ENCODE peak calls at places on chromosomes 13 and 19, in seven cellular contexts. S is IMR-90, P is neuronal stem cell, M is mesendoderm, O is H1, C is mesenchymal stem cell, F is trophoblast cell. T is an unnamed sample.
A peak's percentile ranks its signal among the peaks of the same experiment; 100 is the strongest.

GRCh38 chr19:12139309-12139708 is 841 bp downstream of the ZNF20 start:
- DNase-seq in S (peak; percentile 8), P (no peak), M (no peak), O (no peak), C (peak; percentile 32), F (no peak), T (no peak)

GRCh38 chr13:59299584-59299983 is 864.1 kb downstream of the DIAPH3 start:
- DNase-seq in S (no peak), P (no peak), M (no peak), O (no peak), C (no peak), F (no peak), T (no peak)

GRCh38 chr19:30784850-30785459 is 412.8 kb downstream of the ZNF536 start:
- DNase-seq in S (peak; percentile 26), P (peak; percentile 24), M (peak; percentile 84), O (peak; percentile 89), C (peak; percentile 22), F (peak; percentile 49), T (peak; percentile 79)

GRCh38 chr13:113613789-113614379 is 29.3 kb downstream of the TFDP1 start:
- DNase-seq in S (no peak), P (no peak), M (no peak), O (no peak), C (no peak), F (no peak), T (no peak)

GRCh38 chr19:32614916-32615315 is 33.9 kb downstream of the PDCD5 start:
- DNase-seq in S (no peak), P (no peak), M (no peak), O (no peak), C (no peak), F (no peak), T (no peak)

GRCh38 chr13:62137629-62138405 is 722.2 kb upstream of the PCDH20 start:
- DNase-seq in S (no peak), P (no peak), M (no peak), O (no peak), C (no peak), F (no peak), T (no peak)

GRCh38 chr13:112531263-112531794 is 56.6 kb downstream of the TUBGCP3 start:
- DNase-seq in S (no peak), P (no peak), M (no peak), O (no peak), C (no peak), F (no peak), T (no peak)

GRCh38 chr13:107057028-107057427 is 489.1 kb upstream of the ARGLU1 start:
- DNase-seq in S (no peak), P (no peak), M (no peak), O (no peak), C (no peak), F (no peak), T (no peak)

GRCh38 chr13:99218126-99218525 is 17.5 kb downstream of the UBAC2 start:
- DNase-seq in S (no peak), P (no peak), M (no peak), O (no peak), C (no peak), F (no peak), T (no peak)

GRCh38 chr19:38634757-38635482 is 12.5 kb upstream of the ACTN4 start:
- DNase-seq in S (peak; percentile 54), P (peak; percentile 69), M (peak; percentile 74), O (peak; percentile 95), C (peak; percentile 71), F (peak; percentile 87), T (peak; percentile 81)

GRCh38 chr13:43229506-43229905 is 206.1 kb downstream of the DNAJC15 start:
- DNase-seq in S (peak; percentile 87), P (no peak), M (no peak), O (no peak), C (peak; percentile 85), F (no peak), T (no peak)

GRCh38 chr13:81381560-81381959 is 1040.6 kb upstream of the SPRY2 start:
- DNase-seq in S (no peak), P (no peak), M (no peak), O (no peak), C (no peak), F (no peak), T (no peak)

GRCh38 chr19:44712864-44713515 is 14.0 kb downstream of the CEACAM16 start:
- DNase-seq in S (no peak), P (no peak), M (peak; percentile 67), O (no peak), C (peak; percentile 26), F (no peak), T (no peak)

GRCh38 chr19:926595-927043 is 784 bp downstream of the ARID3A start:
- DNase-seq in S (no peak), P (no peak), M (peak; percentile 69), O (no peak), C (peak; percentile 32), F (peak; percentile 89), T (no peak)

GRCh38 chr19:7506385-7507328 is 9.2 kb upstream of the ZNF358 start:
- DNase-seq in S (peak; percentile 48), P (peak; percentile 77), M (peak; percentile 97), O (peak; percentile 98), C (peak; percentile 92), F (peak; percentile 78), T (peak; percentile 99)

GRCh38 chr19:38648789-38649304 is 1.4 kb downstream of the ACTN4 start:
- DNase-seq in S (no peak), P (no peak), M (no peak), O (no peak), C (no peak), F (no peak), T (no peak)

GRCh38 chr13:40074338-40074737 is 418.9 kb downstream of the COG6 start:
- DNase-seq in S (no peak), P (no peak), M (peak; percentile 36), O (no peak), C (no peak), F (no peak), T (no peak)

GRCh38 chr19:39557791-39558622 is 18.0 kb upstream of the EID2 start:
- DNase-seq in S (peak; percentile 11), P (no peak), M (no peak), O (no peak), C (peak; percentile 18), F (peak; percentile 24), T (no peak)

GRCh38 chr13:21749410-21749809 is 78.5 kb downstream of the FGF9 start:
- DNase-seq in S (peak; percentile 94), P (no peak), M (no peak), O (no peak), C (peak; percentile 62), F (no peak), T (no peak)

GRCh38 chr13:100214886-100215285 is 126.0 kb downstream of the PCCA start:
- DNase-seq in S (peak; percentile 93), P (no peak), M (peak; percentile 86), O (no peak), C (peak; percentile 72), F (peak; percentile 84), T (no peak)

GRCh38 chr13:101919541-101920306 is 467.2 kb downstream of the ITGBL1 start:
- DNase-seq in S (peak; percentile 10), P (peak; percentile 56), M (peak; percentile 65), O (peak; percentile 85), C (peak; percentile 42), F (no peak), T (peak; percentile 73)

GRCh38 chr13:42946927-42947326 is 45.1 kb downstream of the EPSTI1 start:
- DNase-seq in S (peak; percentile 25), P (no peak), M (no peak), O (no peak), C (no peak), F (no peak), T (no peak)

GRCh38 chr13:108121406-108121805 is 93.9 kb downstream of the LIG4 start:
- DNase-seq in S (no peak), P (no peak), M (peak; percentile 25), O (no peak), C (no peak), F (no peak), T (no peak)

GRCh38 chr13:34657716-34658115 is 284.4 kb upstream of the NBEA start:
- DNase-seq in S (peak; percentile 24), P (no peak), M (no peak), O (no peak), C (peak; percentile 64), F (no peak), T (no peak)

GRCh38 chr13:24168980-24169379 is 8.5 kb downstream of the SPATA13 start:
- DNase-seq in S (no peak), P (no peak), M (peak; percentile 32), O (no peak), C (no peak), F (no peak), T (no peak)

DNA sequence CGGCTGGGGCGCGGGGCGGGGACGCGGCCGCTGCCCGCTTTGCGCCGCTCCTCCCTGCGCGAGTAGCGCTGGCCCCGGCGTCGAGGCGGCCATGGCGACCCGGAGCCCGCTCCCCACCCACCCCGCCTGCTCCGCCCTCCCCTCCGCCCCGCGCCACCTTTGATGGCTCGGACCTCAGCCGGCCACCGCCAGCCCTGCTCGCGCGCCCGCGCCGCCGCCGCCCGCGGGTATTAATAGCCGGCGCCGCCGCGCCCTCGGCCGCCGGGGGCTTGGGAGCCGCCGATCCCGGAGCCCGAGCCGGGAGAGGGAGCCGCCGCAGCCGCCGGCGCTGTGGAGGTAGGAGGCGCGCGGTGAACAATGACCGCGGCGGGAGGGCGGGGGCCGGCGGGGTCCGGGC is 261 bp downstream of the FARP1 start:
- DNase-seq in S (no peak), P (peak; percentile 58), M (no peak), O (no peak), C (no peak), F (no peak), T (peak; percentile 43)
- H3K23ac ChIP-seq in S (no peak overlapping the region), P (no peak overlapping the region), M (no peak overlapping the region), O (no peak overlapping the region), C (peak overlapping the region; percentile 97), F (no peak overlapping the region), T (no peak overlapping the region)

DNA sequence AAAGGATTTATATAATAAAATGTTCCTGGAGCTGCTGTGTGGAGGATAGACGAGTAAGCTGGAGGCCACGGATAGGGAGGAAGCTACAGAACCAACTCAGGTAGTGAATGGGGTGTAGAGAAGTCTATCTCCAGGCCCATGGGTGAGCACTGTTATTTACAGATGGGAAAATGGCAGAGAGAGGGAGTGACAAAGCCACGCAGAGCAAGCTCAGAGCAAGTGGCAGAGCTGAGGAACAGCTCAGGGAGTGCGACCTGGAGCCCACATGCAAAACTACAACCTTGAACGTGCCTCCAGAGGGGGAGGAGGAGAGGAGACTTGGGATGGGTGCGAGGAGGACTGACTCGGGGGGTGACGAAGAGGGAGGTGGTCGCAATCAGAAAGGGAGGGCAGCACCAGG is 13.4 kb upstream of the RSPH6A start:
- DNase-seq in S (no peak), P (no peak), M (no peak), O (no peak), C (no peak), F (no peak), T (no peak)
- H3K23ac ChIP-seq in S (no peak overlapping the region), P (no peak overlapping the region), M (no peak overlapping the region), O (no peak overlapping the region), C (no peak overlapping the region), F (no peak overlapping the region), T (no peak overlapping the region)

GRCh38 chr19:13152854-13153626 is 2.8 kb downstream of the IER2 start:
- DNase-seq in S (peak; percentile 93), P (peak; percentile 98), M (peak; percentile 98), O (peak; percentile 99), C (peak; percentile 98), F (peak; percentile 97), T (peak; percentile 96)
- H3K23ac ChIP-seq in S (peak overlapping the region; percentile 90), P (peak overlapping the region; percentile 100), M (peak overlapping the region; percentile 98), O (no peak overlapping the region), C (peak overlapping the region; percentile 98), F (no peak overlapping the region), T (no peak overlapping the region)

DNA sequence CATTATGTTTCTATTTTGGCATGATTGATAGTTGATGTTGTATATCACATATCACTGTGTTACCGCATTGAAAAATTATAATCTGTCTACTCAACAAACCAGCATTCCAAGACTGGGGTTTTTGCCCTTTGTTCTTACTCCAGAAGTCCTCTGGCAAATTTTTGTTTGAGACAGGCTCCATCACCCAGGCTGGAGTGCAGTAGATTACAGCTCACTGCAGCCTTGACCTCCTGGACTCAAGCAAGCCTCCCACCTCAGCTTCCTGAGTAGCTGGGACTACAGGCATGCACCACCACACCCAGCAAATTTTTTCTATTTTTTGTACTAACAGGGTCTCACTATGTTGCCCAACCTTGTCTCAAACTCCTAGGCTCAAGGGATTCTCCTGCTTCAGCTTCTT is 741.0 kb downstream of the PCDH9 start:
- DNase-seq in S (no peak), P (no peak), M (no peak), O (no peak), C (no peak), F (no peak), T (no peak)
- H3K23ac ChIP-seq in S (no peak overlapping the region), P (no peak overlapping the region), M (no peak overlapping the region), O (no peak overlapping the region), C (no peak overlapping the region), F (no peak overlapping the region), T (no peak overlapping the region)